ENCODE peak calls at places on chromosomes 16 and 17, in nine cellular contexts. U, M, E, Z, L, R, N, I and X are unnamed samples.

GRCh38 chr17:36934144-36934758 is 3.0 kb upstream of the LHX1 start:
- DNase-seq in L (no peak), M (peak), I (no peak), U (no peak), E (no peak), N (peak), R (no peak), Z (no peak), X (no peak)

GRCh38 chr17:77996256-77996655 is 37.8 kb downstream of the TNRC6C start:
- DNase-seq in U (no peak), M (no peak), Z (no peak), L (no peak), E (no peak), I (no peak), R (no peak), N (no peak), X (no peak)

GRCh38 chr17:69523252-69523861 is 108.9 kb downstream of the MAP2K6 start:
- DNase-seq in N (peak), E (peak), R (peak), L (peak), M (peak), U (peak), Z (peak), I (no peak), X (no peak)

GRCh38 chr17:66855204-66855603 is 20.3 kb downstream of the CACNG5 start:
- DNase-seq in R (no peak), M (no peak), E (no peak), I (no peak), L (no peak), U (no peak), N (peak), Z (no peak), X (no peak)

GRCh38 chr17:37818689-37819088 is 73.8 kb upstream of the HNF1B start:
- DNase-seq in Z (no peak), I (no peak), U (no peak), N (no peak), R (no peak), E (peak), L (no peak), M (no peak), X (no peak)

GRCh38 chr17:79423811-79424465 is 186.9 kb downstream of the RBFOX3 start:
- DNase-seq in R (no peak), Z (no peak), N (no peak), I (no peak), E (no peak), M (no peak), L (no peak), U (no peak), X (no peak)

GRCh38 chr16:11707679-11708197 is 34.9 kb downstream of the TXNDC11 start:
- DNase-seq in Z (no peak), N (no peak), R (no peak), L (no peak), U (no peak), M (no peak), I (no peak), E (no peak), X (no peak)

GRCh38 chr16:57871457-57871856 is 69.2 kb upstream of the KIFC3 start:
- DNase-seq in I (no peak), N (no peak), R (no peak), Z (no peak), E (peak), M (no peak), U (no peak), L (no peak), X (no peak)

GRCh38 chr17:67836205-67836987 is 11.1 kb downstream of the BPTF start:
- DNase-seq in L (no peak), E (no peak), M (no peak), Z (no peak), I (no peak), U (peak), R (no peak), N (no peak), X (no peak)

GRCh38 chr17:866568-867087 is 84.5 kb downstream of the MRM3 start:
- DNase-seq in M (no peak), N (no peak), E (no peak), I (no peak), U (no peak), L (no peak), R (no peak), Z (no peak), X (no peak)

GRCh38 chr17:42311240-42312034 is 23.1 kb downstream of the STAT5A start:
- DNase-seq in N (peak), L (no peak), M (no peak), U (no peak), E (no peak), Z (peak), R (peak), I (peak), X (peak)

GRCh38 chr16:77675464-77676324 is 46.6 kb upstream of the NUDT7 start:
- DNase-seq in Z (peak), I (peak), M (peak), R (peak), N (peak), E (peak), L (peak), U (peak), X (no peak)

GRCh38 chr17:41464682-41465081 is 2.5 kb downstream of the KRT32 start:
- DNase-seq in U (peak), E (peak), N (no peak), M (no peak), L (no peak), I (peak), Z (peak), R (no peak), X (no peak)

GRCh38 chr17:40321502-40322416 is 12.8 kb downstream of the RARA start:
- DNase-seq in L (no peak), U (no peak), N (no peak), R (no peak), E (no peak), Z (peak), I (no peak), M (no peak), X (no peak)

GRCh38 chr16:14164916-14165684 is 94.0 kb downstream of the MRTFB start:
- DNase-seq in N (no peak), R (no peak), M (no peak), U (no peak), I (no peak), L (no peak), E (no peak), Z (no peak), X (no peak)

GRCh38 chr17:19311421-19312215 is 50.9 kb downstream of the B9D1 start:
- DNase-seq in U (peak), Z (peak), M (no peak), R (no peak), I (no peak), E (no peak), N (no peak), L (no peak), X (peak)

GRCh38 chr16:30370444-30371247 is at the start of gene TBC1D10B:
- DNase-seq in R (peak), Z (peak), I (peak), M (peak), E (peak), L (peak), U (peak), N (peak), X (peak)

GRCh38 chr16:56305956-56306565 is 114.8 kb downstream of the GNAO1 start:
- DNase-seq in E (no peak), N (peak), U (no peak), L (no peak), M (no peak), R (no peak), Z (no peak), I (no peak), X (no peak)

GRCh38 chr16:68704232-68704867 is 32.7 kb upstream of the CDH1 start:
- DNase-seq in Z (peak), U (peak), L (peak), I (peak), E (peak), R (peak), M (peak), N (peak), X (no peak)

GRCh38 chr16:83899272-83899897 is 470 bp downstream of the MLYCD start:
- DNase-seq in E (peak), N (peak), R (peak), I (peak), L (peak), M (peak), U (peak), Z (peak), X (no peak)

GRCh38 chr16:87369117-87369775 is 14.3 kb downstream of the FBXO31 start:
- DNase-seq in L (no peak), M (no peak), E (no peak), U (no peak), R (no peak), I (no peak), Z (no peak), N (no peak), X (no peak)

GRCh38 chr16:74064120-74064735 is 232.4 kb upstream of the PSMD7 start:
- DNase-seq in I (no peak), Z (no peak), U (no peak), L (no peak), M (no peak), E (no peak), N (no peak), R (no peak), X (no peak)

GRCh38 chr16:85438981-85439639 is 174.0 kb upstream of the GSE1 start:
- DNase-seq in L (no peak), M (no peak), I (no peak), E (no peak), N (no peak), R (peak), Z (no peak), U (no peak), X (no peak)

GRCh38 chr17:14699569-14700190 is 398.8 kb downstream of the HS3ST3B1 start:
- DNase-seq in N (peak), L (no peak), R (no peak), Z (no peak), E (no peak), M (no peak), U (no peak), I (no peak), X (no peak)

GRCh38 chr17:6099492-6099891 is 29.3 kb downstream of the WSCD1 start:
- DNase-seq in Z (no peak), L (no peak), E (no peak), N (no peak), I (no peak), M (no peak), R (no peak), U (no peak), X (no peak)

GRCh38 chr16:54506691-54507090 is 220.1 kb upstream of the IRX3 start:
- DNase-seq in N (peak), I (no peak), Z (no peak), M (no peak), E (no peak), U (no peak), L (no peak), R (no peak), X (no peak)

GRCh38 chr17:36127199-36127881 is 23.7 kb downstream of the CCL4 start:
- DNase-seq in E (no peak), R (no peak), L (peak), N (no peak), M (peak), I (no peak), Z (no peak), U (no peak), X (no peak)

GRCh38 chr16:72924487-72924886 is 123.4 kb downstream of the ZFHX3 start:
- DNase-seq in R (no peak), Z (no peak), N (no peak), M (no peak), U (no peak), I (no peak), L (no peak), E (no peak), X (no peak)

GRCh38 chr16:1167276-1168107 is 14.6 kb downstream of the CACNA1H start:
- DNase-seq in R (peak), U (no peak), M (no peak), I (no peak), L (no peak), E (no peak), Z (no peak), N (peak), X (no peak)

GRCh38 chr17:74943808-74944522 is 8.3 kb downstream of the OTOP3 start:
- DNase-seq in E (peak), M (no peak), N (peak), Z (no peak), U (no peak), R (no peak), I (no peak), L (no peak), X (no peak)
- TF ChIP-seq CTCF in E (no peak), M (no peak), N (no peak), Z (no peak), U (no peak), R (no peak), I (no peak), L (no peak), X (no peak)

GRCh38 chr17:18172528-18173278 is 10.9 kb upstream of the ALKBH5 start:
- DNase-seq in M (no peak), Z (no peak), U (no peak), L (no peak), R (no peak), I (no peak), E (no peak), N (peak), X (no peak)
- TF ChIP-seq CTCF in M (no peak), Z (no peak), U (peak), L (no peak), R (no peak), I (no peak), E (no peak), N (no peak), X (no peak)

GRCh38 chr17:75487351-75488070 is 27.8 kb downstream of the CASKIN2 start:
- DNase-seq in Z (peak), M (peak), I (no peak), E (no peak), N (no peak), U (peak), L (peak), R (no peak), X (peak)
- TF ChIP-seq CTCF in Z (no peak), M (no peak), I (no peak), E (no peak), N (peak), U (peak), L (peak), R (no peak), X (peak)

DNA sequence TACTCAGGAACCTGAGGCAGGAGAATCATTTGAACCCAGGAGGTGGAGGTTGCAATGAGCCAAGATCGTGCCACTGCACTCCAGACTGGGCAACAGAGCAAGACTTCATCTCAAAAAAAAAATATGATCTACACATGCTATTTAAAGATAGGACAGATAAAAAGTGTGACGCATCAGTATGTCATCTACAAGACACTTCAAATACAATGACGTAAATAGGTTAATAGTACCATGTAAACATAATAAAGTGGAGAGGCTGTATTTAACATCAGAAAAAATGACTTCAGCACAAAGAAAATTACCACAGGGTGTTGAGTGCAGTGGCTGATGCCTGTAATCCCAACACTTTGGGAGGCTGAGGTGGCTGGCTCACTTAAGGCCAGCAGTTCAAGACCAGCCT is 20.2 kb downstream of the ZNF778 start:
- DNase-seq in R (no peak), Z (no peak), E (no peak), I (no peak), N (no peak), U (no peak), L (no peak), M (no peak), X (no peak)
- TF ChIP-seq CTCF in R (no peak), Z (no peak), E (no peak), I (no peak), N (no peak), U (no peak), L (no peak), M (no peak), X (no peak)